ENCODE peak calls at places on chromosomes 6 and 20, in five cellular contexts. One of them, this sample, is unnamed.

GRCh38 chr6:2216794-2217383 is 28.5 kb downstream of the GMDS start:
- DNase-seq in keratinocyte: no peak
- DNase-seq in fibroblast of pulmonary artery: no peak
- DNase-seq in uterus: no peak
- DNase-seq in BJ: no peak
- DNase-seq in this sample: no peak

GRCh38 chr6:90375681-90376439 is 79.2 kb upstream of the BACH2 start:
- DNase-seq in keratinocyte: no peak
- DNase-seq in fibroblast of pulmonary artery: peak; percentile 24
- DNase-seq in uterus: no peak
- DNase-seq in BJ: peak; percentile 81
- DNase-seq in this sample: peak; percentile 34

GRCh38 chr6:158751192-158751591 is 68.0 kb downstream of the EZR start:
- DNase-seq in keratinocyte: no peak
- DNase-seq in fibroblast of pulmonary artery: no peak
- DNase-seq in uterus: no peak
- DNase-seq in BJ: no peak
- DNase-seq in this sample: no peak

GRCh38 chr6:20455175-20456075 is 53.7 kb downstream of the E2F3 start:
- DNase-seq in keratinocyte: no peak
- DNase-seq in fibroblast of pulmonary artery: no peak
- DNase-seq in uterus: no peak
- DNase-seq in BJ: peak; percentile 20
- DNase-seq in this sample: peak; percentile 32

GRCh38 chr6:24535210-24535609 is 40.4 kb downstream of the ALDH5A1 start:
- DNase-seq in keratinocyte: no peak
- DNase-seq in fibroblast of pulmonary artery: no peak
- DNase-seq in uterus: no peak
- DNase-seq in BJ: no peak
- DNase-seq in this sample: no peak

GRCh38 chr6:145758086-145758485 is 22.8 kb upstream of the EPM2A start:
- DNase-seq in keratinocyte: no peak
- DNase-seq in fibroblast of pulmonary artery: no peak
- DNase-seq in uterus: no peak
- DNase-seq in BJ: no peak
- DNase-seq in this sample: no peak

GRCh38 chr6:115601064-115601463 is 459.6 kb downstream of the FRK start:
- DNase-seq in keratinocyte: no peak
- DNase-seq in fibroblast of pulmonary artery: no peak
- DNase-seq in uterus: no peak
- DNase-seq in BJ: no peak
- DNase-seq in this sample: no peak

GRCh38 chr6:72580281-72580940 is 41.5 kb upstream of the KCNQ5 start:
- DNase-seq in keratinocyte: peak; percentile 17
- DNase-seq in fibroblast of pulmonary artery: peak; percentile 91
- DNase-seq in uterus: no peak
- DNase-seq in BJ: peak; percentile 63
- DNase-seq in this sample: peak; percentile 89

GRCh38 chr20:14543040-14543439 is 205.6 kb upstream of the FLRT3 start:
- DNase-seq in keratinocyte: no peak
- DNase-seq in fibroblast of pulmonary artery: no peak
- DNase-seq in uterus: no peak
- DNase-seq in BJ: no peak
- DNase-seq in this sample: no peak

GRCh38 chr20:33674294-33675126 is at the start of gene NECAB3:
- DNase-seq in keratinocyte: no peak
- DNase-seq in fibroblast of pulmonary artery: peak; percentile 67
- DNase-seq in uterus: peak; percentile 91
- DNase-seq in BJ: no peak
- DNase-seq in this sample: peak; percentile 77

GRCh38 chr6:169725270-169726048 is 1.2 kb upstream of the PHF10 start:
- DNase-seq in keratinocyte: no peak
- DNase-seq in fibroblast of pulmonary artery: peak; percentile 84
- DNase-seq in uterus: peak; percentile 55
- DNase-seq in BJ: no peak
- DNase-seq in this sample: peak; percentile 84

GRCh38 chr6:27753668-27754407 is 158.4 kb downstream of the OR2B2 start:
- DNase-seq in keratinocyte: no peak
- DNase-seq in fibroblast of pulmonary artery: peak; percentile 85
- DNase-seq in uterus: peak; percentile 79
- DNase-seq in BJ: peak; percentile 16
- DNase-seq in this sample: peak; percentile 81

GRCh38 chr6:47168176-47168575 is 126.0 kb upstream of the ADGRF1 start:
- DNase-seq in keratinocyte: peak; percentile 96
- DNase-seq in fibroblast of pulmonary artery: peak; percentile 96
- DNase-seq in uterus: peak; percentile 53
- DNase-seq in BJ: peak; percentile 92
- DNase-seq in this sample: peak; percentile 96

GRCh38 chr6:125699591-125699990 is 49.8 kb upstream of the HEY2 start:
- DNase-seq in keratinocyte: no peak
- DNase-seq in fibroblast of pulmonary artery: no peak
- DNase-seq in uterus: no peak
- DNase-seq in BJ: no peak
- DNase-seq in this sample: no peak

GRCh38 chr20:2507875-2508630 is 662 bp downstream of the ZNF343 start:
- DNase-seq in keratinocyte: no peak
- DNase-seq in fibroblast of pulmonary artery: peak; percentile 34
- DNase-seq in uterus: no peak
- DNase-seq in BJ: no peak
- DNase-seq in this sample: peak; percentile 55

GRCh38 chr6:115612216-115612615 is 448.5 kb downstream of the FRK start:
- DNase-seq in keratinocyte: no peak
- DNase-seq in fibroblast of pulmonary artery: no peak
- DNase-seq in uterus: no peak
- DNase-seq in BJ: no peak
- DNase-seq in this sample: no peak

GRCh38 chr6:163808231-163808630 is 393.7 kb downstream of the QKI start:
- DNase-seq in keratinocyte: no peak
- DNase-seq in fibroblast of pulmonary artery: no peak
- DNase-seq in uterus: no peak
- DNase-seq in BJ: no peak
- DNase-seq in this sample: no peak

GRCh38 chr6:119541132-119541905 is 191.8 kb upstream of the MAN1A1 start:
- DNase-seq in keratinocyte: peak; percentile 82
- DNase-seq in fibroblast of pulmonary artery: peak; percentile 97
- DNase-seq in uterus: no peak
- DNase-seq in BJ: peak; percentile 100
- DNase-seq in this sample: peak; percentile 99

GRCh38 chr6:48883116-48883515 is 579.9 kb downstream of the MMUT start:
- DNase-seq in keratinocyte: no peak
- DNase-seq in fibroblast of pulmonary artery: peak; percentile 60
- DNase-seq in uterus: no peak
- DNase-seq in BJ: no peak
- DNase-seq in this sample: peak; percentile 28

GRCh38 chr6:81465859-81466258 is 286.6 kb downstream of the TENT5A start:
- DNase-seq in keratinocyte: no peak
- DNase-seq in fibroblast of pulmonary artery: peak; percentile 52
- DNase-seq in uterus: no peak
- DNase-seq in BJ: no peak
- DNase-seq in this sample: peak; percentile 33

GRCh38 chr6:72621243-72622093 is at the start of gene KCNQ5:
- DNase-seq in keratinocyte: no peak
- DNase-seq in fibroblast of pulmonary artery: no peak
- DNase-seq in uterus: no peak
- DNase-seq in BJ: no peak
- DNase-seq in this sample: peak; percentile 18

GRCh38 chr6:77876300-77876699 is 223.5 kb downstream of the MEI4 start:
- DNase-seq in keratinocyte: no peak
- DNase-seq in fibroblast of pulmonary artery: no peak
- DNase-seq in uterus: no peak
- DNase-seq in BJ: no peak
- DNase-seq in this sample: no peak

GRCh38 chr6:151225919-151226318 is 13.8 kb upstream of the AKAP12 start:
- DNase-seq in keratinocyte: no peak
- DNase-seq in fibroblast of pulmonary artery: no peak
- DNase-seq in uterus: no peak
- DNase-seq in BJ: no peak
- DNase-seq in this sample: no peak

GRCh38 chr6:3960754-3961361 is 111.7 kb downstream of the FAM50B start:
- DNase-seq in keratinocyte: no peak
- DNase-seq in fibroblast of pulmonary artery: no peak
- DNase-seq in uterus: no peak
- DNase-seq in BJ: no peak
- DNase-seq in this sample: peak; percentile 24

GRCh38 chr6:142845143-142845571 is 99.8 kb downstream of the HIVEP2 start:
- DNase-seq in keratinocyte: no peak
- DNase-seq in fibroblast of pulmonary artery: no peak
- DNase-seq in uterus: no peak
- DNase-seq in BJ: no peak
- DNase-seq in this sample: no peak

GRCh38 chr6:37783025-37783825 is 36.3 kb upstream of the ZFAND3 start:
- DNase-seq in keratinocyte: no peak
- DNase-seq in fibroblast of pulmonary artery: no peak
- DNase-seq in uterus: peak; percentile 45
- DNase-seq in BJ: no peak
- DNase-seq in this sample: peak; percentile 35

GRCh38 chr6:33082702-33083101 is 6.9 kb downstream of the HLA-DPB1 start:
- DNase-seq in keratinocyte: no peak
- DNase-seq in fibroblast of pulmonary artery: no peak
- DNase-seq in uterus: no peak
- DNase-seq in BJ: no peak
- DNase-seq in this sample: peak; percentile 58

GRCh38 chr6:106146852-106147351 is 60.8 kb downstream of the PRDM1 start:
- DNase-seq in keratinocyte: no peak
- DNase-seq in fibroblast of pulmonary artery: no peak
- DNase-seq in uterus: no peak
- DNase-seq in BJ: no peak
- DNase-seq in this sample: no peak

GRCh38 chr6:106159531-106159940 is 73.4 kb downstream of the PRDM1 start:
- DNase-seq in keratinocyte: peak; percentile 79
- DNase-seq in fibroblast of pulmonary artery: peak; percentile 82
- DNase-seq in uterus: no peak
- DNase-seq in BJ: peak; percentile 83
- DNase-seq in this sample: peak; percentile 83

GRCh38 chr20:1467082-1467354 is 369 bp upstream of the NSFL1C start:
- DNase-seq in keratinocyte: no peak
- DNase-seq in fibroblast of pulmonary artery: no peak
- DNase-seq in uterus: no peak
- DNase-seq in BJ: no peak
- DNase-seq in this sample: no peak
- TF ChIP-seq CTCF in keratinocyte: no peak
- TF ChIP-seq CTCF in fibroblast of pulmonary artery: no peak
- TF ChIP-seq CTCF in uterus: no peak
- TF ChIP-seq CTCF in BJ: no peak
- TF ChIP-seq CTCF in this sample: no peak

GRCh38 chr20:50916934-50917333 is 14.3 kb downstream of the ADNP start:
- DNase-seq in keratinocyte: no peak
- DNase-seq in fibroblast of pulmonary artery: no peak
- DNase-seq in uterus: no peak
- DNase-seq in BJ: no peak
- DNase-seq in this sample: no peak

GRCh38 chr20:50913976-50914375 is 17.3 kb downstream of the ADNP start:
- DNase-seq in keratinocyte: no peak
- DNase-seq in fibroblast of pulmonary artery: peak; percentile 79
- DNase-seq in uterus: no peak
- DNase-seq in BJ: no peak
- DNase-seq in this sample: peak; percentile 84

GRCh38 chr20:50916257-50916656 is 15.0 kb downstream of the ADNP start:
- DNase-seq in keratinocyte: peak; percentile 46
- DNase-seq in fibroblast of pulmonary artery: peak; percentile 60
- DNase-seq in uterus: no peak
- DNase-seq in BJ: no peak
- DNase-seq in this sample: peak; percentile 52

GRCh38 chr20:50918403-50918802 is 12.8 kb downstream of the ADNP start:
- DNase-seq in keratinocyte: no peak
- DNase-seq in fibroblast of pulmonary artery: peak; percentile 64
- DNase-seq in uterus: no peak
- DNase-seq in BJ: no peak
- DNase-seq in this sample: peak; percentile 72

DNA sequence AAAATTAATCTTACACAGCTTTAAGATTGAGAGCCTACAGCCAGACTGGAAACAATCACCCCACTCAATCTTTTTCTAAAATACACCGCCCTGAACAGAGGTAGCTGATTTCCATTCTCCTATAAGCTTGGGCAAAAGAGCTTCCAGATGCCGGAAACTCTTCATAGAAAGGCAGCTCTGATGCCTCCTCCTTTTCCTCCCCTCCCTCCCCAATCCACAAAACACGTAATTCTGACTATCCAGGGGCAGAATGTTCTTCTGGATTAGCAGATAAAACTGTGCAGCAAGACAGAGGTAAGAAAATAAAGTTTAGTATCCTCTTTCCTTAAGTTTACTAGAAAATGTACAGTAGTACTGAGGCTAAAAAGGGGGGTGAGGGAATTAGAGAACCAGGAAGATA is 15.8 kb downstream of the ADNP start:
- DNase-seq in keratinocyte: no peak
- DNase-seq in fibroblast of pulmonary artery: peak; percentile 70
- DNase-seq in uterus: no peak
- DNase-seq in BJ: no peak
- DNase-seq in this sample: peak; percentile 72
- H3K4me3 ChIP-seq in keratinocyte: no peak overlapping the region
- H3K4me3 ChIP-seq in fibroblast of pulmonary artery: no peak overlapping the region
- H3K4me3 ChIP-seq in uterus: no peak overlapping the region
- H3K4me3 ChIP-seq in BJ: no peak overlapping the region
- H3K4me3 ChIP-seq in this sample: no peak overlapping the region

GRCh38 chr6:99802396-99803031 is 191.5 kb downstream of the MCHR2 start:
- DNase-seq in keratinocyte: no peak
- DNase-seq in fibroblast of pulmonary artery: no peak
- DNase-seq in uterus: no peak
- DNase-seq in BJ: no peak
- DNase-seq in this sample: no peak
- TF ChIP-seq CTCF in keratinocyte: peak; percentile 33
- TF ChIP-seq CTCF in fibroblast of pulmonary artery: no peak
- TF ChIP-seq CTCF in uterus: no peak
- TF ChIP-seq CTCF in BJ: no peak
- TF ChIP-seq CTCF in this sample: no peak

GRCh38 chr6:11653028-11653583 is 115.6 kb downstream of the TMEM170B start:
- DNase-seq in keratinocyte: no peak
- DNase-seq in fibroblast of pulmonary artery: peak; percentile 95
- DNase-seq in uterus: peak; percentile 21
- DNase-seq in BJ: peak; percentile 89
- DNase-seq in this sample: peak; percentile 96

GRCh38 chr6:11656486-11656885 is 118.9 kb downstream of the TMEM170B start:
- DNase-seq in keratinocyte: no peak
- DNase-seq in fibroblast of pulmonary artery: no peak
- DNase-seq in uterus: no peak
- DNase-seq in BJ: no peak
- DNase-seq in this sample: no peak

GRCh38 chr6:11650711-11651110 is 113.2 kb downstream of the TMEM170B start:
- DNase-seq in keratinocyte: no peak
- DNase-seq in fibroblast of pulmonary artery: peak; percentile 60
- DNase-seq in uterus: no peak
- DNase-seq in BJ: no peak
- DNase-seq in this sample: peak; percentile 40

GRCh38 chr6:11650297-11650696 is 112.7 kb downstream of the TMEM170B start:
- DNase-seq in keratinocyte: no peak
- DNase-seq in fibroblast of pulmonary artery: peak; percentile 97
- DNase-seq in uterus: no peak
- DNase-seq in BJ: no peak
- DNase-seq in this sample: peak; percentile 94

DNA sequence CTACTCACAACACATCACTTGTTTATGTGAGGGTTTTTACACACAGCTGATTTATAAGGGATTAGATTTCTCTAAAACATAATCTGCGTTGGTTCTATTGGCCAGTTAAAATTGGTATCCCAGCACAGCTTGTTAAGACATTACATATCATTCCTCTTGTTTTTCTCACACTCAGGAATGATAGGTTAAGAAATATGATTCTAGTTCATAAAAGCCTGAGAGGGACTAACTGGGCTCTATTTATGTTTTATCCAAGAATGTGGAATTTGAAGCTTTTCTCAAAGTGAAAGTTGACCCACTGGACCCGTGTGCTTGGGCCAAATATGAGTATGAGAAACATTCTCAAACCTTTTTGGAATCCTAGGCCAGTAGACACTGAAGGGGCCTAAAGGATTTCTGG is 117.3 kb downstream of the TMEM170B start:
- DNase-seq in keratinocyte: no peak
- DNase-seq in fibroblast of pulmonary artery: peak; percentile 43
- DNase-seq in uterus: no peak
- DNase-seq in BJ: peak; percentile 53
- DNase-seq in this sample: peak; percentile 27
- H3K4me3 ChIP-seq in keratinocyte: no peak overlapping the region
- H3K4me3 ChIP-seq in fibroblast of pulmonary artery: no peak overlapping the region
- H3K4me3 ChIP-seq in uterus: no peak overlapping the region
- H3K4me3 ChIP-seq in BJ: no peak overlapping the region
- H3K4me3 ChIP-seq in this sample: no peak overlapping the region

This sample was measured in cardiac fibroblast.